ENCODE peak calls at places on chromosomes 13 and 19, in eight cellular contexts. D, Z, N, B, T, F, U and S are unnamed samples.

GRCh38 chr19:55691561-55692481 is 16.8 kb downstream of the EPN1 start:
- DNase-seq in D (no peak), Z (no peak), N (no peak), B (no peak), T (no peak), F (peak), U (no peak), S (no peak)

GRCh38 chr19:49415810-49416200 is 7.4 kb downstream of the PTH2 start:
- DNase-seq in D (no peak), Z (no peak), N (no peak), B (no peak), T (no peak), F (no peak), U (no peak), S (no peak)

GRCh38 chr13:32676242-32676641 is 90.0 kb downstream of the PDS5B start:
- DNase-seq in D (no peak), Z (no peak), N (no peak), B (no peak), T (peak), F (no peak), U (no peak), S (peak)

GRCh38 chr13:99265823-99266426 is 7.7 kb upstream of the GPR18 start:
- DNase-seq in D (no peak), Z (peak), N (peak), B (peak), T (peak), F (no peak), U (no peak), S (peak)

GRCh38 chr19:58361900-58362271 is 665 bp downstream of the ZNF497 start:
- DNase-seq in D (no peak), Z (peak), N (no peak), B (peak), T (no peak), F (peak), U (no peak), S (no peak)

GRCh38 chr13:94710081-94710809 is 2.1 kb downstream of the SOX21 start:
- DNase-seq in D (no peak), Z (no peak), N (no peak), B (no peak), T (no peak), F (no peak), U (no peak), S (peak)

GRCh38 chr13:32537580-32538233 is 888 bp downstream of the N4BP2L2 start:
- DNase-seq in D (no peak), Z (peak), N (no peak), B (no peak), T (peak), F (peak), U (peak), S (peak)

GRCh38 chr19:42246143-42246868 is 3.9 kb upstream of the GSK3A start:
- DNase-seq in D (no peak), Z (peak), N (no peak), B (no peak), T (peak), F (peak), U (no peak), S (peak)

GRCh38 chr13:23969672-23970071 is 72.4 kb upstream of the C1QTNF9B start:
- DNase-seq in D (no peak), Z (peak), N (no peak), B (no peak), T (no peak), F (no peak), U (no peak), S (no peak)

GRCh38 chr19:38433268-38433733 is at the start of gene RYR1:
- DNase-seq in D (no peak), Z (no peak), N (no peak), B (no peak), T (no peak), F (peak), U (peak), S (no peak)